ENCODE peak calls at places on chromosome 1, in seven cellular contexts. U, X, N, A, P, C and V are unnamed samples.

GRCh38 chr1:213750231-213751063 is 237.3 kb upstream of the PROX1 start:
- DNase-seq in U (no peak), X (no peak), N (no peak), A (no peak), P (no peak), C (peak), V (no peak)

GRCh38 chr1:41572224-41572623 is 87.7 kb upstream of the EDN2 start:
- DNase-seq in U (no peak), X (no peak), N (no peak), A (no peak), P (no peak), C (no peak), V (no peak)

GRCh38 chr1:15083578-15083977 is 70.0 kb upstream of the TMEM51 start:
- DNase-seq in U (no peak), X (no peak), N (no peak), A (no peak), P (no peak), C (no peak), V (no peak)

GRCh38 chr1:156126701-156127534 is 12.4 kb downstream of the LMNA start:
- DNase-seq in U (peak), X (peak), N (no peak), A (no peak), P (peak), C (no peak), V (no peak)

GRCh38 chr1:110610741-110611286 is 4.7 kb upstream of the KCNA2 start:
- DNase-seq in U (no peak), X (no peak), N (no peak), A (no peak), P (no peak), C (no peak), V (no peak)

GRCh38 chr1:1116701-1117468 is 996 bp upstream of the C1orf159 start:
- DNase-seq in U (peak), X (no peak), N (peak), A (no peak), P (no peak), C (no peak), V (no peak)

GRCh38 chr1:39379187-39379586 is 112.2 kb upstream of the BMP8A start:
- DNase-seq in U (no peak), X (no peak), N (no peak), A (no peak), P (no peak), C (no peak), V (no peak)

GRCh38 chr1:115115521-115116161 is 26.3 kb upstream of the TSPAN2 start:
- DNase-seq in U (no peak), X (no peak), N (no peak), A (no peak), P (no peak), C (no peak), V (no peak)

GRCh38 chr1:26468911-26469310 is 3.3 kb upstream of the HMGN2 start:
- DNase-seq in U (no peak), X (no peak), N (no peak), A (no peak), P (no peak), C (no peak), V (peak)

GRCh38 chr1:36653850-36654249 is 171.1 kb upstream of the CSF3R start:
- DNase-seq in U (no peak), X (no peak), N (no peak), A (no peak), P (no peak), C (no peak), V (no peak)

GRCh38 chr1:113255038-113255727 is 135.1 kb upstream of the MAGI3 start:
- DNase-seq in U (no peak), X (no peak), N (no peak), A (no peak), P (no peak), C (peak), V (no peak)

GRCh38 chr1:113253979-113254378 is 136.3 kb upstream of the MAGI3 start:
- DNase-seq in U (no peak), X (no peak), N (no peak), A (no peak), P (no peak), C (no peak), V (no peak)

GRCh38 chr1:113255728-113256347 is 134.5 kb upstream of the MAGI3 start:
- DNase-seq in U (no peak), X (no peak), N (no peak), A (peak), P (no peak), C (no peak), V (no peak)

GRCh38 chr1:113253187-113253966 is 136.9 kb upstream of the MAGI3 start:
- DNase-seq in U (no peak), X (no peak), N (no peak), A (no peak), P (no peak), C (no peak), V (no peak)

DNA sequence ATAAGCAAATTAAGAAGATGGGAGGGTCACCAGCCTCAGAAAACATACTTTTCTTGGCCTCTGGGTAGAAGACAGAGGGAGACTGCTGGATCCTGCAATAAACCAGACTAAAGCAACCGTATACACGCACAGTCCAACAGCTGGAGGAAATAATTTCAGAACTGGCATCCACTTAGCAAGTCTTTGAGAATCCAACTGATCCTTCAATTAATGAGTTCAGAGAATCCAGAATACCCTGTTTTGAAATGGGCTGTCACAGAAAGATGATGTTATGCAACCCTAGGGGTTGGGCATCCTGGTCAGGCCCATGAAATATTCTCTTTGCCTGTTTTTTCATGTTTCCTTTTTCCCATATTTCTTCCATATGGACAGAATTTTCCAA is 134.0 kb upstream of the MAGI3 start:
- DNase-seq in U (no peak), X (no peak), N (no peak), A (no peak), P (no peak), C (no peak), V (peak)
- TF ChIP-seq JUND in U (no peak), X (no peak), N (no peak), A (no peak), P (no peak), C (no peak), V (no peak)

GRCh38 chr1:237031480-237031879 is 10.5 kb upstream of the RYR2 start:
- DNase-seq in U (no peak), X (no peak), N (no peak), A (no peak), P (no peak), C (no peak), V (peak)
- TF ChIP-seq JUND in U (no peak), X (no peak), N (no peak), A (no peak), P (no peak), C (no peak), V (no peak)

DNA sequence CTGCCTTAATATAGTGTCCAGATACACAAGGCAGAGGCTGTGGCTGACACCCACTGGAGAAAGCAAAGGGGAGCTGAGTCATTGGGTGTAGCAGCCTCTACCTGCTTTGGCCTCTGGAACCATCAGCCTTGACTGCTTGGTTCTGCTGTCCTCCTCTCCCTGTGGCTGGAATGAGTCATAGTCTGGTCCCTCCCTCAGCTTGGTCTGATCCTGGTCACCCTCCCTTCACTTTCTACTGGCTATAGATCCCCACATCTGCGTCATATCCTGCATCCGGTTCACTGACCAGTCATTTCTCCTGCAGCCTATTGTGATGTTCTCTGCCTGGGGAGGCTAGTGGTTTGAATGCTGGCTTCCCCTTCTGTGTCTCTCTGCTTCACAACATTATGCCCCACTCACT is 372.7 kb upstream of the DAB1 start:
- DNase-seq in U (peak), X (no peak), N (no peak), A (no peak), P (no peak), C (no peak), V (no peak)
- TF ChIP-seq JUND in U (no peak), X (no peak), N (no peak), A (no peak), P (no peak), C (no peak), V (no peak)

GRCh38 chr1:162497723-162498441 is at the start of gene UHMK1:
- DNase-seq in U (peak), X (no peak), N (peak), A (peak), P (peak), C (peak), V (peak)

GRCh38 chr1:162500805-162501204 is 3.2 kb downstream of the UHMK1 start:
- DNase-seq in U (no peak), X (no peak), N (no peak), A (no peak), P (no peak), C (no peak), V (no peak)

GRCh38 chr1:162502077-162502476 is 4.5 kb downstream of the UHMK1 start:
- DNase-seq in U (no peak), X (no peak), N (no peak), A (no peak), P (no peak), C (no peak), V (no peak)

GRCh38 chr1:162497104-162497722 is 405 bp upstream of the UHMK1 start:
- DNase-seq in U (no peak), X (peak), N (no peak), A (no peak), P (no peak), C (no peak), V (no peak)

GRCh38 chr1:162498442-162498785 is 796 bp downstream of the UHMK1 start:
- DNase-seq in U (no peak), X (no peak), N (no peak), A (no peak), P (no peak), C (no peak), V (peak)
- TF ChIP-seq JUND in U (no peak), X (no peak), N (no peak), A (no peak), P (no peak), C (no peak), V (no peak)

DNA sequence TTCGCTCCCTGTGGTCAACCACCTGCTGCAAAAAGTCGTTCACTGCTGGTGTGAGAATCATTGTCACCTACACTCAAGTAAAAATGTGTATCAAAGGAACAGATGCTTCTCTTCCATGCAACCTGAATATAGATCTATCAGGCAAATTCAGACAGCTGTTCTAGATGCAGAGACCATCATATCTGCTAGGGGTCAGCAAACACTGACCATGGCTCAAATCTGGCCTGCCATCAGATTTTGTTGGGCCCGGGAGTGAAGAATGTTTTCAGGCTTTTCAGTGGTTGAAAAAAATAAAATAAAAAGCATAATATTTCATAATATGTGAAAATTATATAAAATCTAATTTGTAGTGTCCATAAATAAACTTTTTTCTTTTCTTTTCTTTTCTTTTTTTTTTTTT is 199.6 kb downstream of the RGS7 start:
- DNase-seq in U (no peak), X (no peak), N (no peak), A (no peak), P (no peak), C (no peak), V (no peak)
- TF ChIP-seq JUND in U (no peak), X (no peak), N (no peak), A (no peak), P (no peak), C (no peak), V (no peak)

GRCh38 chr1:108572182-108572581 is 12.3 kb downstream of the EEIG2 start:
- DNase-seq in U (no peak), X (no peak), N (no peak), A (no peak), P (no peak), C (no peak), V (no peak)
- TF ChIP-seq JUND in U (no peak), X (no peak), N (no peak), A (no peak), P (no peak), C (no peak), V (no peak)

GRCh38 chr1:29122987-29123870 is 474 bp downstream of the TMEM200B start:
- DNase-seq in U (no peak), X (no peak), N (peak), A (no peak), P (no peak), C (no peak), V (no peak)
- TF ChIP-seq JUND in U (no peak), X (no peak), N (no peak), A (no peak), P (no peak), C (no peak), V (no peak)

GRCh38 chr1:43978551-43979260 is at the start of gene B4GALT2:
- DNase-seq in U (peak), X (no peak), N (peak), A (no peak), P (no peak), C (peak), V (peak)
- TF ChIP-seq JUND in U (no peak), X (no peak), N (no peak), A (no peak), P (no peak), C (no peak), V (no peak)